ENCODE peak calls at places on chromosomes 4 and X, in eight cellular contexts. U is T-helper 9 cell; R is AG08395; E is stimulated activated CD8-positive, alpha-beta memory T cell treated with anti-CD3 and anti-CD28 coated beads, Interleukin-15, amount 100 ng/mL, for 4 hours; Y is activated naive CD4-positive, alpha-beta T cell treated with anti-CD3 and anti-CD28 coated beads, Interleukin-2, amount 50 U/mL, for 72 hours; O is NCI-H1694; M is GM03348; L is EH. C is an unnamed sample.

GRCh38 chrX:6981718-6982406 is 165.7 kb upstream of the STS start:
- DNase-seq in U (no peak), R (no peak), E (no peak), Y (no peak), O (no peak), M (no peak), L (no peak), C (no peak)

GRCh38 chr4:2822461-2823300 is 21.0 kb upstream of the ADD1 start:
- DNase-seq in U (no peak), R (no peak), E (no peak), Y (no peak), O (no peak), M (no peak), L (no peak), C (no peak)

GRCh38 chr4:113162089-113162488 is 112.6 kb downstream of the ANK2 start:
- DNase-seq in U (no peak), R (no peak), E (no peak), Y (no peak), O (no peak), M (no peak), L (peak; percentile 4), C (no peak)

GRCh38 chrX:145405012-145405411 is 157.7 kb downstream of the SPANXN1 start:
- DNase-seq in U (no peak), R (peak; percentile 20), E (no peak), Y (peak; percentile 2), O (peak; percentile 5), M (peak; percentile 10), L (peak; percentile 1), C (peak; percentile 26)

GRCh38 chrX:123961268-123962005 is at the start of gene STAG2:
- DNase-seq in U (peak; percentile 30), R (peak; percentile 50), E (peak; percentile 26), Y (peak; percentile 55), O (peak; percentile 92), M (peak; percentile 64), L (peak; percentile 90), C (peak; percentile 96)

GRCh38 chr4:185911556-185912064 is 99.6 kb upstream of the SORBS2 start:
- DNase-seq in U (no peak), R (peak; percentile 28), E (no peak), Y (no peak), O (no peak), M (peak; percentile 24), L (peak; percentile 32), C (no peak)

GRCh38 chr4:60879135-60879701 is 320.9 kb upstream of the ADGRL3 start:
- DNase-seq in U (no peak), R (no peak), E (no peak), Y (no peak), O (no peak), M (no peak), L (no peak), C (no peak)

GRCh38 chr4:80265571-80266266 is 745 bp upstream of the FGF5 start:
- DNase-seq in U (no peak), R (peak; percentile 59), E (no peak), Y (no peak), O (no peak), M (peak; percentile 55), L (peak; percentile 89), C (no peak)

GRCh38 chrX:57771689-57772088 is 91.6 kb upstream of the NLRP2B start:
- DNase-seq in U (no peak), R (no peak), E (no peak), Y (no peak), O (no peak), M (no peak), L (no peak), C (no peak)

GRCh38 chr4:14667624-14668295 is 334.5 kb upstream of the CPEB2 start:
- DNase-seq in U (no peak), R (no peak), E (no peak), Y (no peak), O (no peak), M (no peak), L (peak; percentile 8), C (no peak)